ENCODE peak calls at places on chromosome 13, in eight cellular contexts. One of them, this sample, is unnamed.

GRCh38 chr13:101785858-101786257 is 333.4 kb downstream of the ITGBL1 start:
- DNase-seq in endothelial cell of umbilical vein: no peak
- DNase-seq in IMR-90: peak
- DNase-seq in suprapubic skin: no peak
- DNase-seq in uterus: no peak
- DNase-seq in lower leg skin: no peak
- DNase-seq in A549: peak
- DNase-seq in esophagus muscularis mucosa: no peak
- DNase-seq in this sample: peak

GRCh38 chr13:84487681-84488080 is 605.4 kb upstream of the SLITRK1 start:
- DNase-seq in endothelial cell of umbilical vein: no peak
- DNase-seq in IMR-90: no peak
- DNase-seq in suprapubic skin: no peak
- DNase-seq in uterus: no peak
- DNase-seq in lower leg skin: no peak
- DNase-seq in A549: no peak
- DNase-seq in esophagus muscularis mucosa: no peak
- DNase-seq in this sample: no peak

GRCh38 chr13:109859216-109859835 is 72.9 kb upstream of the IRS2 start:
- DNase-seq in endothelial cell of umbilical vein: no peak
- DNase-seq in IMR-90: no peak
- DNase-seq in suprapubic skin: no peak
- DNase-seq in uterus: no peak
- DNase-seq in lower leg skin: no peak
- DNase-seq in A549: no peak
- DNase-seq in esophagus muscularis mucosa: peak
- DNase-seq in this sample: no peak

GRCh38 chr13:48221301-48222190 is 11.5 kb upstream of the ITM2B start:
- DNase-seq in endothelial cell of umbilical vein: peak
- DNase-seq in IMR-90: no peak
- DNase-seq in suprapubic skin: no peak
- DNase-seq in uterus: peak
- DNase-seq in lower leg skin: no peak
- DNase-seq in A549: no peak
- DNase-seq in esophagus muscularis mucosa: no peak
- DNase-seq in this sample: no peak

GRCh38 chr13:91346848-91347211 is 657 bp upstream of the MIR17HG start:
- DNase-seq in endothelial cell of umbilical vein: peak
- DNase-seq in IMR-90: no peak
- DNase-seq in suprapubic skin: no peak
- DNase-seq in uterus: no peak
- DNase-seq in lower leg skin: no peak
- DNase-seq in A549: peak
- DNase-seq in esophagus muscularis mucosa: no peak
- DNase-seq in this sample: peak

GRCh38 chr13:73870036-73870741 is 264.0 kb downstream of the KLF12 start:
- DNase-seq in endothelial cell of umbilical vein: no peak
- DNase-seq in IMR-90: peak
- DNase-seq in suprapubic skin: no peak
- DNase-seq in uterus: no peak
- DNase-seq in lower leg skin: no peak
- DNase-seq in A549: no peak
- DNase-seq in esophagus muscularis mucosa: no peak
- DNase-seq in this sample: no peak

GRCh38 chr13:57673197-57673596 is 41.7 kb downstream of the PCDH17 start:
- DNase-seq in endothelial cell of umbilical vein: no peak
- DNase-seq in IMR-90: no peak
- DNase-seq in suprapubic skin: no peak
- DNase-seq in uterus: no peak
- DNase-seq in lower leg skin: no peak
- DNase-seq in A549: no peak
- DNase-seq in esophagus muscularis mucosa: no peak
- DNase-seq in this sample: no peak

GRCh38 chr13:112132619-112133018 is 65.7 kb downstream of the SOX1 start:
- DNase-seq in endothelial cell of umbilical vein: no peak
- DNase-seq in IMR-90: no peak
- DNase-seq in suprapubic skin: no peak
- DNase-seq in uterus: no peak
- DNase-seq in lower leg skin: peak
- DNase-seq in A549: no peak
- DNase-seq in esophagus muscularis mucosa: no peak
- DNase-seq in this sample: no peak

GRCh38 chr13:35144496-35144895 is 202.4 kb downstream of the NBEA start:
- DNase-seq in endothelial cell of umbilical vein: peak
- DNase-seq in IMR-90: no peak
- DNase-seq in suprapubic skin: no peak
- DNase-seq in uterus: no peak
- DNase-seq in lower leg skin: no peak
- DNase-seq in A549: no peak
- DNase-seq in esophagus muscularis mucosa: no peak
- DNase-seq in this sample: no peak

GRCh38 chr13:99659234-99659633 is 158.0 kb downstream of the TM9SF2 start:
- DNase-seq in endothelial cell of umbilical vein: peak
- DNase-seq in IMR-90: no peak
- DNase-seq in suprapubic skin: no peak
- DNase-seq in uterus: no peak
- DNase-seq in lower leg skin: no peak
- DNase-seq in A549: no peak
- DNase-seq in esophagus muscularis mucosa: no peak
- DNase-seq in this sample: no peak

GRCh38 chr13:113113846-113114271 is 8.3 kb downstream of the F7 start:
- DNase-seq in endothelial cell of umbilical vein: no peak
- DNase-seq in IMR-90: no peak
- DNase-seq in suprapubic skin: peak
- DNase-seq in uterus: peak
- DNase-seq in lower leg skin: peak
- DNase-seq in A549: no peak
- DNase-seq in esophagus muscularis mucosa: no peak
- DNase-seq in this sample: no peak

GRCh38 chr13:90302113-90302512 is 1045.4 kb upstream of the MIR17HG start:
- DNase-seq in endothelial cell of umbilical vein: no peak
- DNase-seq in IMR-90: peak
- DNase-seq in suprapubic skin: no peak
- DNase-seq in uterus: no peak
- DNase-seq in lower leg skin: no peak
- DNase-seq in A549: no peak
- DNase-seq in esophagus muscularis mucosa: no peak
- DNase-seq in this sample: no peak

GRCh38 chr13:26971990-26972888 is 199.4 kb downstream of the USP12 start:
- DNase-seq in endothelial cell of umbilical vein: no peak
- DNase-seq in IMR-90: peak
- DNase-seq in suprapubic skin: no peak
- DNase-seq in uterus: no peak
- DNase-seq in lower leg skin: no peak
- DNase-seq in A549: peak
- DNase-seq in esophagus muscularis mucosa: no peak
- DNase-seq in this sample: peak

GRCh38 chr13:27573265-27573664 is 47.1 kb downstream of the LNX2 start:
- DNase-seq in endothelial cell of umbilical vein: peak
- DNase-seq in IMR-90: peak
- DNase-seq in suprapubic skin: no peak
- DNase-seq in uterus: no peak
- DNase-seq in lower leg skin: no peak
- DNase-seq in A549: peak
- DNase-seq in esophagus muscularis mucosa: no peak
- DNase-seq in this sample: no peak

GRCh38 chr13:95298971-95299627 is 2.2 kb downstream of the ABCC4 start:
- DNase-seq in endothelial cell of umbilical vein: no peak
- DNase-seq in IMR-90: peak
- DNase-seq in suprapubic skin: no peak
- DNase-seq in uterus: no peak
- DNase-seq in lower leg skin: no peak
- DNase-seq in A549: peak
- DNase-seq in esophagus muscularis mucosa: no peak
- DNase-seq in this sample: no peak

DNA sequence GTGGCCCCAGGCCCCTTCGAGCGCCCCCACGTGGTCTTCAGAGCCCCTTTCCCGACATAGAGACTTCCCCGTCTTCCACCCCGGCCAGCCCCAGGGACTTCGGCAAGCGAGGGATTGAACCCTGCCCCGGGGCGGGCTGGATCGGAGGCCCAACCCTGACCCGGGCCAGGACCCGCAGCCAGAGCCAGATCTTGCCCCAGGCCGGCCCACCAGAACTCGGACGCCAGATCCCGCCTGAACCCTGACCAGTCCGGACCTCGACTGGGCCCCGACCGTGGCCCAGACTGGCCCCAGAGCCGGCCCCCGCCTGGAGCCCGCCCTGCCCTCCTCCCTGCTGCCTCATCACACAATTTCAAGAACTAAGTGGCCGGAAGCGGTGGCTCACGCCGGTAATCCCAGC is 253 bp upstream of the TPTE2 start:
- DNase-seq in endothelial cell of umbilical vein: no peak
- DNase-seq in IMR-90: no peak
- DNase-seq in suprapubic skin: no peak
- DNase-seq in uterus: no peak
- DNase-seq in lower leg skin: no peak
- DNase-seq in A549: no peak
- DNase-seq in esophagus muscularis mucosa: no peak
- DNase-seq in this sample: no peak
- TF ChIP-seq POLR2A in endothelial cell of umbilical vein: no peak
- TF ChIP-seq POLR2A in IMR-90: no peak
- TF ChIP-seq POLR2A in suprapubic skin: no peak
- TF ChIP-seq POLR2A in uterus: no peak
- TF ChIP-seq POLR2A in lower leg skin: no peak
- TF ChIP-seq POLR2A in A549: no peak
- TF ChIP-seq POLR2A in esophagus muscularis mucosa: no peak
- TF ChIP-seq POLR2A in this sample: no peak

DNA sequence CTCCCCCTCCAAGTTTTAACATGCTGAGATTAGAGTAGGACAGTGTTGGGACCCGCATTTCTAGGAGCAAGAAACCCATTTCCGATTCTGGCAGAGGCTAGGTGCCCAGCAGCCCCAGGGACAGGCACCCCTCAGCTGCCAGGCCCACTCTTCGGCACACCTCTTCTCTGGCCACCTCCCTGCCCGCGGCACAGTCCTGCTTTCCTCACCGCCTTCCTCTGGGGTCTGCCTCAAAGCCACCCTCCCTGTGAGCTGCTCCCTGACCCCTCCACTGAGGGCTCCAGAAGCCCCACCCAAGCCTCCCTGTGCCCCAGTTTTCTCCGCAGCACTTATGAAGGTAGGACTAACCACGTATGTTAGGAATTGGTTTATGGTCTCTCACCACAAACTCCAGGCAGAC is 79.9 kb downstream of the STK24 start:
- DNase-seq in endothelial cell of umbilical vein: no peak
- DNase-seq in IMR-90: no peak
- DNase-seq in suprapubic skin: no peak
- DNase-seq in uterus: no peak
- DNase-seq in lower leg skin: no peak
- DNase-seq in A549: no peak
- DNase-seq in esophagus muscularis mucosa: no peak
- DNase-seq in this sample: no peak
- TF ChIP-seq POLR2A in endothelial cell of umbilical vein: no peak
- TF ChIP-seq POLR2A in IMR-90: no peak
- TF ChIP-seq POLR2A in suprapubic skin: no peak
- TF ChIP-seq POLR2A in uterus: no peak
- TF ChIP-seq POLR2A in lower leg skin: no peak
- TF ChIP-seq POLR2A in A549: no peak
- TF ChIP-seq POLR2A in esophagus muscularis mucosa: no peak
- TF ChIP-seq POLR2A in this sample: no peak

DNA sequence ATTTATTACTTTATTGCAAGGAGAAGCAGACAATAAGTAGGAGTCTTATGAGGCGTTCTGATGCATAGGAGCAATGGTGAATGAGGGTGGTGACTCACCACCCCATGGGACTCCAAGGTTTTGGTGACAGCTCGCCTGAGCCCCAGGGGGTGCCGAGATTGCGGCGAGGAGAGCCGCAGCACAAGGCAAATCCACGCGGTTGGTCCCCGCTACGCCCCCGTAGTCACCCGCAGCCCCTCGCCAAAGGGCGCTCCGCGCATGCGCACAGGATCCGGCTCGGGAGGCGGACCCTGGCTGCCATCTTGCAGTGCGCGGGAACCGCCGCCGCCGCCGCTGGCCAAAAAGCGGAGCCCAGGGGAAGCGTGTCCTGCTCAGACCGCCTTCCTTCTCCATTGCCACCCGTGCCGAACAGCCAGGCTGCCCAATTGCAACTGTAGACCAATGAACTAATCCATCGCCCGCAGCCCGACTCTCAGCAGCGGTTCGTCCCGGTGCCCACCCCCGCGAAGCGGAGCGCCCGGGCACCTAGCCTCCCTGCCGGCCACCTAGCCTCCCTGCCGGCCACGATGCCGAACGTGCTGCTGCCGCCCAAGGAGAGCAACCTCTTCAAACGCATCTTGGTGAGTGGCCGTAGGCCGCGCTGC is at the start of gene NAA16:
- DNase-seq in endothelial cell of umbilical vein: peak
- DNase-seq in IMR-90: peak
- DNase-seq in suprapubic skin: peak
- DNase-seq in uterus: peak
- DNase-seq in lower leg skin: peak
- DNase-seq in A549: peak
- DNase-seq in esophagus muscularis mucosa: peak
- DNase-seq in this sample: peak
- TF ChIP-seq POLR2A in endothelial cell of umbilical vein: peak
- TF ChIP-seq POLR2A in IMR-90: no peak
- TF ChIP-seq POLR2A in suprapubic skin: peak
- TF ChIP-seq POLR2A in uterus: peak
- TF ChIP-seq POLR2A in lower leg skin: no peak
- TF ChIP-seq POLR2A in A549: peak
- TF ChIP-seq POLR2A in esophagus muscularis mucosa: peak
- TF ChIP-seq POLR2A in this sample: peak

GRCh38 chr13:30907167-30907761 is 1.2 kb downstream of the MEDAG start:
- DNase-seq in endothelial cell of umbilical vein: peak
- DNase-seq in IMR-90: peak
- DNase-seq in suprapubic skin: no peak
- DNase-seq in uterus: no peak
- DNase-seq in lower leg skin: no peak
- DNase-seq in A549: no peak
- DNase-seq in esophagus muscularis mucosa: peak
- DNase-seq in this sample: no peak

GRCh38 chr13:30904043-30904442 is 2.0 kb upstream of the MEDAG start:
- DNase-seq in endothelial cell of umbilical vein: no peak
- DNase-seq in IMR-90: peak
- DNase-seq in suprapubic skin: no peak
- DNase-seq in uterus: no peak
- DNase-seq in lower leg skin: no peak
- DNase-seq in A549: no peak
- DNase-seq in esophagus muscularis mucosa: no peak
- DNase-seq in this sample: no peak

GRCh38 chr13:30906411-30906990 is 430 bp downstream of the MEDAG start:
- DNase-seq in endothelial cell of umbilical vein: peak
- DNase-seq in IMR-90: no peak
- DNase-seq in suprapubic skin: no peak
- DNase-seq in uterus: no peak
- DNase-seq in lower leg skin: no peak
- DNase-seq in A549: no peak
- DNase-seq in esophagus muscularis mucosa: peak
- DNase-seq in this sample: no peak

GRCh38 chr13:30908416-30908980 is 2.4 kb downstream of the MEDAG start:
- DNase-seq in endothelial cell of umbilical vein: peak
- DNase-seq in IMR-90: peak
- DNase-seq in suprapubic skin: no peak
- DNase-seq in uterus: peak
- DNase-seq in lower leg skin: no peak
- DNase-seq in A549: no peak
- DNase-seq in esophagus muscularis mucosa: peak
- DNase-seq in this sample: no peak

GRCh38 chr13:30905932-30906383 is at the start of gene MEDAG:
- DNase-seq in endothelial cell of umbilical vein: peak
- DNase-seq in IMR-90: peak
- DNase-seq in suprapubic skin: peak
- DNase-seq in uterus: peak
- DNase-seq in lower leg skin: peak
- DNase-seq in A549: no peak
- DNase-seq in esophagus muscularis mucosa: peak
- DNase-seq in this sample: no peak
- TF ChIP-seq POLR2A in endothelial cell of umbilical vein: peak
- TF ChIP-seq POLR2A in IMR-90: no peak
- TF ChIP-seq POLR2A in suprapubic skin: peak
- TF ChIP-seq POLR2A in uterus: no peak
- TF ChIP-seq POLR2A in lower leg skin: no peak
- TF ChIP-seq POLR2A in A549: no peak
- TF ChIP-seq POLR2A in esophagus muscularis mucosa: no peak
- TF ChIP-seq POLR2A in this sample: no peak